ENCODE peak calls at places on chromosomes 2 and 18, in eight cellular contexts. Y is AG20443, W is NCI-H446, X is EL, D is kidney tubule cell, H is GM12892, R is ureter, J is skeletal muscle cell. M is an unnamed sample.

GRCh38 chr2:33391582-33392255 is 84.7 kb upstream of the RASGRP3 start:
- DNase-seq in X (no peak), J (no peak), W (no peak), R (no peak), Y (no peak), D (no peak), H (no peak), M (no peak)

GRCh38 chr18:35592298-35592697 is 10.8 kb downstream of the GALNT1 start:
- DNase-seq in H (no peak), X (no peak), R (no peak), J (no peak), W (no peak), Y (no peak), D (no peak), M (no peak)

GRCh38 chr2:28322051-28322450 is 70.6 kb upstream of the FOSL2 start:
- DNase-seq in X (no peak), H (no peak), W (no peak), Y (peak), R (no peak), J (no peak), D (no peak), M (peak)

GRCh38 chr18:25111382-25112070 is 240.4 kb downstream of the ZNF521 start:
- DNase-seq in D (no peak), H (no peak), J (no peak), R (no peak), W (no peak), X (no peak), Y (no peak), M (peak)

GRCh38 chr2:17636989-17637906 is 96.8 kb downstream of the VSNL1 start:
- DNase-seq in D (no peak), Y (no peak), R (no peak), X (no peak), J (no peak), W (no peak), H (no peak), M (peak)

GRCh38 chr2:5690718-5691658 is 1.2 kb upstream of the SOX11 start:
- DNase-seq in J (no peak), D (peak), R (no peak), W (peak), X (no peak), Y (no peak), H (no peak), M (no peak)

GRCh38 chr2:209495855-209496585 is 72.2 kb downstream of the MAP2 start:
- DNase-seq in H (no peak), R (no peak), Y (peak), W (peak), X (peak), J (peak), D (peak), M (peak)

GRCh38 chr2:8694737-8695136 is 12.9 kb downstream of the ID2 start:
- DNase-seq in D (peak), H (no peak), W (no peak), X (no peak), Y (no peak), J (peak), R (no peak), M (peak)

GRCh38 chr2:20135631-20136050 is 84.2 kb upstream of the LAPTM4A start:
- DNase-seq in Y (peak), X (peak), H (peak), R (peak), J (no peak), D (peak), W (peak), M (peak)

GRCh38 chr18:63523660-63524059 is 18.5 kb upstream of the SERPINB12 start:
- DNase-seq in J (no peak), W (no peak), Y (no peak), R (no peak), X (no peak), D (no peak), H (no peak), M (no peak)

GRCh38 chr2:43266692-43267091 is 40.3 kb upstream of the ZFP36L2 start:
- DNase-seq in W (no peak), R (peak), X (no peak), J (no peak), Y (no peak), H (no peak), D (peak), M (no peak)

M was measured in myocyte.